ENCODE peak calls at places on chromosomes 16 and 17, in nine cellular contexts. One of them, this sample, is unnamed.

GRCh38 chr17:50769884-50770283 is 2.6 kb upstream of the ANKRD40CL start:
- DNase-seq in T-helper 2 cell: no peak
- DNase-seq in memory B cell: no peak
- DNase-seq in fibroblast of the aortic adventitia: no peak
- DNase-seq in stimulated activated naive CD8-positive, alpha-beta T cell treated with anti-CD3 and anti-CD28 coated beads, Interleukin-15, Interleukin-2, amounts not matched to agents 100 U/mL and 50 U/mL, for 24 hours: no peak
- DNase-seq in EH: no peak
- DNase-seq in neural progenitor cell: no peak
- DNase-seq in T-helper 1 cell: no peak
- DNase-seq in activated effector memory CD4-positive, alpha-beta T cell treated with anti-CD3 and anti-CD28 coated beads, Interleukin-2, amount 50 U/mL, for 16 hours: no peak
- DNase-seq in this sample: no peak

GRCh38 chr16:49466881-49467280 is 93.3 kb downstream of the C16orf78 start:
- DNase-seq in T-helper 2 cell: no peak
- DNase-seq in memory B cell: no peak
- DNase-seq in fibroblast of the aortic adventitia: no peak
- DNase-seq in stimulated activated naive CD8-positive, alpha-beta T cell treated with anti-CD3 and anti-CD28 coated beads, Interleukin-15, Interleukin-2, amounts not matched to agents 100 U/mL and 50 U/mL, for 24 hours: no peak
- DNase-seq in EH: no peak
- DNase-seq in neural progenitor cell: no peak
- DNase-seq in T-helper 1 cell: no peak
- DNase-seq in activated effector memory CD4-positive, alpha-beta T cell treated with anti-CD3 and anti-CD28 coated beads, Interleukin-2, amount 50 U/mL, for 16 hours: peak; percentile 50
- DNase-seq in this sample: no peak

GRCh38 chr16:9738690-9739089 is 443.5 kb downstream of the GRIN2A start:
- DNase-seq in T-helper 2 cell: no peak
- DNase-seq in memory B cell: no peak
- DNase-seq in fibroblast of the aortic adventitia: no peak
- DNase-seq in stimulated activated naive CD8-positive, alpha-beta T cell treated with anti-CD3 and anti-CD28 coated beads, Interleukin-15, Interleukin-2, amounts not matched to agents 100 U/mL and 50 U/mL, for 24 hours: no peak
- DNase-seq in EH: no peak
- DNase-seq in neural progenitor cell: no peak
- DNase-seq in T-helper 1 cell: no peak
- DNase-seq in activated effector memory CD4-positive, alpha-beta T cell treated with anti-CD3 and anti-CD28 coated beads, Interleukin-2, amount 50 U/mL, for 16 hours: no peak
- DNase-seq in this sample: no peak

GRCh38 chr17:28727727-28728363 is 743 bp upstream of the NEK8 start:
- DNase-seq in T-helper 2 cell: peak; percentile 87
- DNase-seq in memory B cell: peak; percentile 75
- DNase-seq in fibroblast of the aortic adventitia: no peak
- DNase-seq in stimulated activated naive CD8-positive, alpha-beta T cell treated with anti-CD3 and anti-CD28 coated beads, Interleukin-15, Interleukin-2, amounts not matched to agents 100 U/mL and 50 U/mL, for 24 hours: peak; percentile 89
- DNase-seq in EH: peak; percentile 54
- DNase-seq in neural progenitor cell: peak; percentile 91
- DNase-seq in T-helper 1 cell: peak; percentile 90
- DNase-seq in activated effector memory CD4-positive, alpha-beta T cell treated with anti-CD3 and anti-CD28 coated beads, Interleukin-2, amount 50 U/mL, for 16 hours: peak; percentile 96
- DNase-seq in this sample: peak; percentile 89

GRCh38 chr16:51807551-51807950 is 656.5 kb upstream of the SALL1 start:
- DNase-seq in T-helper 2 cell: no peak
- DNase-seq in memory B cell: no peak
- DNase-seq in fibroblast of the aortic adventitia: no peak
- DNase-seq in stimulated activated naive CD8-positive, alpha-beta T cell treated with anti-CD3 and anti-CD28 coated beads, Interleukin-15, Interleukin-2, amounts not matched to agents 100 U/mL and 50 U/mL, for 24 hours: no peak
- DNase-seq in EH: peak; percentile 8
- DNase-seq in neural progenitor cell: no peak
- DNase-seq in T-helper 1 cell: no peak
- DNase-seq in activated effector memory CD4-positive, alpha-beta T cell treated with anti-CD3 and anti-CD28 coated beads, Interleukin-2, amount 50 U/mL, for 16 hours: no peak
- DNase-seq in this sample: no peak

GRCh38 chr17:64741924-64742670 is 80.0 kb upstream of the SMURF2 start:
- DNase-seq in T-helper 2 cell: no peak
- DNase-seq in memory B cell: no peak
- DNase-seq in fibroblast of the aortic adventitia: peak; percentile 99
- DNase-seq in stimulated activated naive CD8-positive, alpha-beta T cell treated with anti-CD3 and anti-CD28 coated beads, Interleukin-15, Interleukin-2, amounts not matched to agents 100 U/mL and 50 U/mL, for 24 hours: no peak
- DNase-seq in EH: peak; percentile 90
- DNase-seq in neural progenitor cell: no peak
- DNase-seq in T-helper 1 cell: no peak
- DNase-seq in activated effector memory CD4-positive, alpha-beta T cell treated with anti-CD3 and anti-CD28 coated beads, Interleukin-2, amount 50 U/mL, for 16 hours: no peak
- DNase-seq in this sample: no peak

GRCh38 chr17:39193346-39193745 is 4.1 kb downstream of the CACNB1 start:
- DNase-seq in T-helper 2 cell: no peak
- DNase-seq in memory B cell: no peak
- DNase-seq in fibroblast of the aortic adventitia: no peak
- DNase-seq in stimulated activated naive CD8-positive, alpha-beta T cell treated with anti-CD3 and anti-CD28 coated beads, Interleukin-15, Interleukin-2, amounts not matched to agents 100 U/mL and 50 U/mL, for 24 hours: no peak
- DNase-seq in EH: no peak
- DNase-seq in neural progenitor cell: no peak
- DNase-seq in T-helper 1 cell: no peak
- DNase-seq in activated effector memory CD4-positive, alpha-beta T cell treated with anti-CD3 and anti-CD28 coated beads, Interleukin-2, amount 50 U/mL, for 16 hours: no peak
- DNase-seq in this sample: no peak

GRCh38 chr17:40612510-40613244 is 34.9 kb downstream of the SMARCE1 start:
- DNase-seq in T-helper 2 cell: peak; percentile 87
- DNase-seq in memory B cell: no peak
- DNase-seq in fibroblast of the aortic adventitia: no peak
- DNase-seq in stimulated activated naive CD8-positive, alpha-beta T cell treated with anti-CD3 and anti-CD28 coated beads, Interleukin-15, Interleukin-2, amounts not matched to agents 100 U/mL and 50 U/mL, for 24 hours: peak; percentile 57
- DNase-seq in EH: no peak
- DNase-seq in neural progenitor cell: no peak
- DNase-seq in T-helper 1 cell: peak; percentile 44
- DNase-seq in activated effector memory CD4-positive, alpha-beta T cell treated with anti-CD3 and anti-CD28 coated beads, Interleukin-2, amount 50 U/mL, for 16 hours: peak; percentile 89
- DNase-seq in this sample: peak; percentile 85

GRCh38 chr16:23227529-23227928 is 45.0 kb downstream of the SCNN1G start:
- DNase-seq in T-helper 2 cell: no peak
- DNase-seq in memory B cell: no peak
- DNase-seq in fibroblast of the aortic adventitia: no peak
- DNase-seq in stimulated activated naive CD8-positive, alpha-beta T cell treated with anti-CD3 and anti-CD28 coated beads, Interleukin-15, Interleukin-2, amounts not matched to agents 100 U/mL and 50 U/mL, for 24 hours: no peak
- DNase-seq in EH: no peak
- DNase-seq in neural progenitor cell: no peak
- DNase-seq in T-helper 1 cell: no peak
- DNase-seq in activated effector memory CD4-positive, alpha-beta T cell treated with anti-CD3 and anti-CD28 coated beads, Interleukin-2, amount 50 U/mL, for 16 hours: no peak
- DNase-seq in this sample: no peak

GRCh38 chr17:62802531-62803205 is 5.4 kb downstream of the MARCHF10 start:
- DNase-seq in T-helper 2 cell: no peak
- DNase-seq in memory B cell: no peak
- DNase-seq in fibroblast of the aortic adventitia: no peak
- DNase-seq in stimulated activated naive CD8-positive, alpha-beta T cell treated with anti-CD3 and anti-CD28 coated beads, Interleukin-15, Interleukin-2, amounts not matched to agents 100 U/mL and 50 U/mL, for 24 hours: no peak
- DNase-seq in EH: no peak
- DNase-seq in neural progenitor cell: no peak
- DNase-seq in T-helper 1 cell: no peak
- DNase-seq in activated effector memory CD4-positive, alpha-beta T cell treated with anti-CD3 and anti-CD28 coated beads, Interleukin-2, amount 50 U/mL, for 16 hours: no peak
- DNase-seq in this sample: no peak

GRCh38 chr16:10840703-10841102 is 22.1 kb upstream of the TVP23A start:
- DNase-seq in T-helper 2 cell: no peak
- DNase-seq in memory B cell: no peak
- DNase-seq in fibroblast of the aortic adventitia: no peak
- DNase-seq in stimulated activated naive CD8-positive, alpha-beta T cell treated with anti-CD3 and anti-CD28 coated beads, Interleukin-15, Interleukin-2, amounts not matched to agents 100 U/mL and 50 U/mL, for 24 hours: no peak
- DNase-seq in EH: no peak
- DNase-seq in neural progenitor cell: no peak
- DNase-seq in T-helper 1 cell: no peak
- DNase-seq in activated effector memory CD4-positive, alpha-beta T cell treated with anti-CD3 and anti-CD28 coated beads, Interleukin-2, amount 50 U/mL, for 16 hours: no peak
- DNase-seq in this sample: no peak

GRCh38 chr17:15657868-15658775 is 26.0 kb downstream of the TRIM16 start:
- DNase-seq in T-helper 2 cell: no peak
- DNase-seq in memory B cell: no peak
- DNase-seq in fibroblast of the aortic adventitia: no peak
- DNase-seq in stimulated activated naive CD8-positive, alpha-beta T cell treated with anti-CD3 and anti-CD28 coated beads, Interleukin-15, Interleukin-2, amounts not matched to agents 100 U/mL and 50 U/mL, for 24 hours: no peak
- DNase-seq in EH: no peak
- DNase-seq in neural progenitor cell: no peak
- DNase-seq in T-helper 1 cell: no peak
- DNase-seq in activated effector memory CD4-positive, alpha-beta T cell treated with anti-CD3 and anti-CD28 coated beads, Interleukin-2, amount 50 U/mL, for 16 hours: no peak
- DNase-seq in this sample: no peak

GRCh38 chr17:36611345-36612072 is 10.1 kb downstream of the MRM1 start:
- DNase-seq in T-helper 2 cell: no peak
- DNase-seq in memory B cell: no peak
- DNase-seq in fibroblast of the aortic adventitia: peak; percentile 86
- DNase-seq in stimulated activated naive CD8-positive, alpha-beta T cell treated with anti-CD3 and anti-CD28 coated beads, Interleukin-15, Interleukin-2, amounts not matched to agents 100 U/mL and 50 U/mL, for 24 hours: no peak
- DNase-seq in EH: peak; percentile 74
- DNase-seq in neural progenitor cell: no peak
- DNase-seq in T-helper 1 cell: no peak
- DNase-seq in activated effector memory CD4-positive, alpha-beta T cell treated with anti-CD3 and anti-CD28 coated beads, Interleukin-2, amount 50 U/mL, for 16 hours: no peak
- DNase-seq in this sample: no peak

This sample was measured in T-helper 22 cell.